ENCODE peak calls at places on chromosome 9, in seven cellular contexts. One of them, this sample, is unnamed.

GRCh38 chr9:94912700-94913249 is 186.3 kb downstream of the AOPEP start:
- DNase-seq in activated naive CD4-positive, alpha-beta T cell treated with Interleukin-2 at 50 U/mL for 16 hours: no peak
- DNase-seq in Jurkat, Clone E6-1: no peak
- DNase-seq in NCI-H1092: no peak
- DNase-seq in breast epithelium: peak; percentile 36
- DNase-seq in PC-9: peak; percentile 94
- DNase-seq in Peyer's patch: no peak
- DNase-seq in this sample: no peak

GRCh38 chr9:18405240-18405639 is 68.7 kb upstream of the ADAMTSL1 start:
- DNase-seq in activated naive CD4-positive, alpha-beta T cell treated with Interleukin-2 at 50 U/mL for 16 hours: no peak
- DNase-seq in Jurkat, Clone E6-1: no peak
- DNase-seq in NCI-H1092: peak; percentile 2
- DNase-seq in breast epithelium: peak; percentile 31
- DNase-seq in PC-9: no peak
- DNase-seq in Peyer's patch: no peak
- DNase-seq in this sample: no peak

GRCh38 chr9:6955251-6955921 is 197.6 kb downstream of the KDM4C start:
- DNase-seq in activated naive CD4-positive, alpha-beta T cell treated with Interleukin-2 at 50 U/mL for 16 hours: no peak
- DNase-seq in Jurkat, Clone E6-1: peak; percentile 6
- DNase-seq in NCI-H1092: peak; percentile 43
- DNase-seq in breast epithelium: no peak
- DNase-seq in PC-9: no peak
- DNase-seq in Peyer's patch: no peak
- DNase-seq in this sample: no peak

GRCh38 chr9:27385606-27386005 is 88.7 kb upstream of the EQTN start:
- DNase-seq in activated naive CD4-positive, alpha-beta T cell treated with Interleukin-2 at 50 U/mL for 16 hours: no peak
- DNase-seq in Jurkat, Clone E6-1: no peak
- DNase-seq in NCI-H1092: peak; percentile 66
- DNase-seq in breast epithelium: no peak
- DNase-seq in PC-9: no peak
- DNase-seq in Peyer's patch: no peak
- DNase-seq in this sample: no peak

GRCh38 chr9:14315754-14316573 is 2.0 kb upstream of the NFIB start:
- DNase-seq in activated naive CD4-positive, alpha-beta T cell treated with Interleukin-2 at 50 U/mL for 16 hours: no peak
- DNase-seq in Jurkat, Clone E6-1: no peak
- DNase-seq in NCI-H1092: peak; percentile 84
- DNase-seq in breast epithelium: no peak
- DNase-seq in PC-9: no peak
- DNase-seq in Peyer's patch: no peak
- DNase-seq in this sample: no peak

GRCh38 chr9:129007766-129008468 is 20.2 kb downstream of the SH3GLB2 start:
- DNase-seq in activated naive CD4-positive, alpha-beta T cell treated with Interleukin-2 at 50 U/mL for 16 hours: no peak
- DNase-seq in Jurkat, Clone E6-1: no peak
- DNase-seq in NCI-H1092: no peak
- DNase-seq in breast epithelium: no peak
- DNase-seq in PC-9: no peak
- DNase-seq in Peyer's patch: no peak
- DNase-seq in this sample: no peak

GRCh38 chr9:134535171-134535570 is 106.4 kb upstream of the COL5A1 start:
- DNase-seq in activated naive CD4-positive, alpha-beta T cell treated with Interleukin-2 at 50 U/mL for 16 hours: no peak
- DNase-seq in Jurkat, Clone E6-1: no peak
- DNase-seq in NCI-H1092: no peak
- DNase-seq in breast epithelium: no peak
- DNase-seq in PC-9: no peak
- DNase-seq in Peyer's patch: no peak
- DNase-seq in this sample: no peak

GRCh38 chr9:37026085-37026935 is 7.8 kb downstream of the PAX5 start:
- DNase-seq in activated naive CD4-positive, alpha-beta T cell treated with Interleukin-2 at 50 U/mL for 16 hours: no peak
- DNase-seq in Jurkat, Clone E6-1: no peak
- DNase-seq in NCI-H1092: peak; percentile 35
- DNase-seq in breast epithelium: no peak
- DNase-seq in PC-9: no peak
- DNase-seq in Peyer's patch: no peak
- DNase-seq in this sample: no peak

GRCh38 chr9:32579706-32580331 is 6.9 kb upstream of the NDUFB6 start:
- DNase-seq in activated naive CD4-positive, alpha-beta T cell treated with Interleukin-2 at 50 U/mL for 16 hours: peak; percentile 82
- DNase-seq in Jurkat, Clone E6-1: peak; percentile 52
- DNase-seq in NCI-H1092: peak; percentile 41
- DNase-seq in breast epithelium: peak; percentile 57
- DNase-seq in PC-9: peak; percentile 36
- DNase-seq in Peyer's patch: peak; percentile 94
- DNase-seq in this sample: peak; percentile 70

GRCh38 chr9:18566125-18566524 is 92.2 kb downstream of the ADAMTSL1 start:
- DNase-seq in activated naive CD4-positive, alpha-beta T cell treated with Interleukin-2 at 50 U/mL for 16 hours: no peak
- DNase-seq in Jurkat, Clone E6-1: no peak
- DNase-seq in NCI-H1092: no peak
- DNase-seq in breast epithelium: no peak
- DNase-seq in PC-9: no peak
- DNase-seq in Peyer's patch: no peak
- DNase-seq in this sample: no peak

GRCh38 chr9:89593776-89594427 is 10.9 kb upstream of the GADD45G start:
- DNase-seq in activated naive CD4-positive, alpha-beta T cell treated with Interleukin-2 at 50 U/mL for 16 hours: peak; percentile 72
- DNase-seq in Jurkat, Clone E6-1: peak; percentile 47
- DNase-seq in NCI-H1092: peak; percentile 6
- DNase-seq in breast epithelium: no peak
- DNase-seq in PC-9: no peak
- DNase-seq in Peyer's patch: peak; percentile 88
- DNase-seq in this sample: peak; percentile 18

GRCh38 chr9:130172161-130172857 is at the start of gene NCS1:
- DNase-seq in activated naive CD4-positive, alpha-beta T cell treated with Interleukin-2 at 50 U/mL for 16 hours: peak; percentile 52
- DNase-seq in Jurkat, Clone E6-1: no peak
- DNase-seq in NCI-H1092: peak; percentile 47
- DNase-seq in breast epithelium: peak; percentile 46
- DNase-seq in PC-9: no peak
- DNase-seq in Peyer's patch: peak; percentile 63
- DNase-seq in this sample: peak; percentile 13

GRCh38 chr9:90100014-90100413 is 495.2 kb downstream of the GADD45G start:
- DNase-seq in activated naive CD4-positive, alpha-beta T cell treated with Interleukin-2 at 50 U/mL for 16 hours: no peak
- DNase-seq in Jurkat, Clone E6-1: no peak
- DNase-seq in NCI-H1092: no peak
- DNase-seq in breast epithelium: no peak
- DNase-seq in PC-9: no peak
- DNase-seq in Peyer's patch: no peak
- DNase-seq in this sample: no peak

GRCh38 chr9:114061292-114061691 is 16.8 kb downstream of the AMBP start:
- DNase-seq in activated naive CD4-positive, alpha-beta T cell treated with Interleukin-2 at 50 U/mL for 16 hours: no peak
- DNase-seq in Jurkat, Clone E6-1: no peak
- DNase-seq in NCI-H1092: no peak
- DNase-seq in breast epithelium: peak; percentile 7
- DNase-seq in PC-9: no peak
- DNase-seq in Peyer's patch: no peak
- DNase-seq in this sample: no peak

GRCh38 chr9:87606921-87607521 is 109.4 kb downstream of the DAPK1 start:
- DNase-seq in activated naive CD4-positive, alpha-beta T cell treated with Interleukin-2 at 50 U/mL for 16 hours: no peak
- DNase-seq in Jurkat, Clone E6-1: no peak
- DNase-seq in NCI-H1092: no peak
- DNase-seq in breast epithelium: no peak
- DNase-seq in PC-9: peak; percentile 89
- DNase-seq in Peyer's patch: no peak
- DNase-seq in this sample: no peak

GRCh38 chr9:121427899-121428298 is 57.8 kb upstream of the STOM start:
- DNase-seq in activated naive CD4-positive, alpha-beta T cell treated with Interleukin-2 at 50 U/mL for 16 hours: no peak
- DNase-seq in Jurkat, Clone E6-1: no peak
- DNase-seq in NCI-H1092: no peak
- DNase-seq in breast epithelium: no peak
- DNase-seq in PC-9: no peak
- DNase-seq in Peyer's patch: no peak
- DNase-seq in this sample: no peak

GRCh38 chr9:82161876-82162275 is 173.3 kb downstream of the SPATA31D1 start:
- DNase-seq in activated naive CD4-positive, alpha-beta T cell treated with Interleukin-2 at 50 U/mL for 16 hours: no peak
- DNase-seq in Jurkat, Clone E6-1: no peak
- DNase-seq in NCI-H1092: no peak
- DNase-seq in breast epithelium: no peak
- DNase-seq in PC-9: no peak
- DNase-seq in Peyer's patch: no peak
- DNase-seq in this sample: no peak

GRCh38 chr9:88533951-88534455 is 975 bp upstream of the NXNL2 start:
- DNase-seq in activated naive CD4-positive, alpha-beta T cell treated with Interleukin-2 at 50 U/mL for 16 hours: no peak
- DNase-seq in Jurkat, Clone E6-1: no peak
- DNase-seq in NCI-H1092: no peak
- DNase-seq in breast epithelium: no peak
- DNase-seq in PC-9: peak; percentile 41
- DNase-seq in Peyer's patch: no peak
- DNase-seq in this sample: no peak

GRCh38 chr9:95003694-95004451 is 277.4 kb downstream of the AOPEP start:
- DNase-seq in activated naive CD4-positive, alpha-beta T cell treated with Interleukin-2 at 50 U/mL for 16 hours: no peak
- DNase-seq in Jurkat, Clone E6-1: peak; percentile 7
- DNase-seq in NCI-H1092: no peak
- DNase-seq in breast epithelium: no peak
- DNase-seq in PC-9: peak; percentile 50
- DNase-seq in Peyer's patch: no peak
- DNase-seq in this sample: no peak

GRCh38 chr9:78671785-78672184 is 374.9 kb downstream of the PSAT1 start:
- DNase-seq in activated naive CD4-positive, alpha-beta T cell treated with Interleukin-2 at 50 U/mL for 16 hours: no peak
- DNase-seq in Jurkat, Clone E6-1: no peak
- DNase-seq in NCI-H1092: no peak
- DNase-seq in breast epithelium: no peak
- DNase-seq in PC-9: no peak
- DNase-seq in Peyer's patch: no peak
- DNase-seq in this sample: no peak

GRCh38 chr9:123238364-123238763 is 30.0 kb downstream of the STRBP start:
- DNase-seq in activated naive CD4-positive, alpha-beta T cell treated with Interleukin-2 at 50 U/mL for 16 hours: no peak
- DNase-seq in Jurkat, Clone E6-1: no peak
- DNase-seq in NCI-H1092: no peak
- DNase-seq in breast epithelium: no peak
- DNase-seq in PC-9: no peak
- DNase-seq in Peyer's patch: no peak
- DNase-seq in this sample: no peak

GRCh38 chr9:68861436-68861835 is 152.5 kb downstream of the PRKACG start:
- DNase-seq in activated naive CD4-positive, alpha-beta T cell treated with Interleukin-2 at 50 U/mL for 16 hours: no peak
- DNase-seq in Jurkat, Clone E6-1: no peak
- DNase-seq in NCI-H1092: no peak
- DNase-seq in breast epithelium: no peak
- DNase-seq in PC-9: no peak
- DNase-seq in Peyer's patch: no peak
- DNase-seq in this sample: no peak

GRCh38 chr9:18421391-18421790 is 52.6 kb upstream of the ADAMTSL1 start:
- DNase-seq in activated naive CD4-positive, alpha-beta T cell treated with Interleukin-2 at 50 U/mL for 16 hours: no peak
- DNase-seq in Jurkat, Clone E6-1: no peak
- DNase-seq in NCI-H1092: no peak
- DNase-seq in breast epithelium: no peak
- DNase-seq in PC-9: no peak
- DNase-seq in Peyer's patch: no peak
- DNase-seq in this sample: no peak

GRCh38 chr9:113918697-113919390 is 42.7 kb downstream of the ZNF618 start:
- DNase-seq in activated naive CD4-positive, alpha-beta T cell treated with Interleukin-2 at 50 U/mL for 16 hours: no peak
- DNase-seq in Jurkat, Clone E6-1: no peak
- DNase-seq in NCI-H1092: no peak
- DNase-seq in breast epithelium: no peak
- DNase-seq in PC-9: no peak
- DNase-seq in Peyer's patch: no peak
- DNase-seq in this sample: no peak

This sample was measured in effector memory CD4-positive, alpha-beta T cell.